ENCODE peak calls at places on chromosomes 2 and 18, in five cellular contexts. One of them, this sample, is unnamed.

GRCh38 chr2:12928706-12929291 is 212.1 kb downstream of the TRIB2 start:
- DNase-seq in HFFc6: peak; percentile 28
- DNase-seq in neural progenitor cell: peak; percentile 38
- DNase-seq in AG09319: no peak
- DNase-seq in CD4-positive, alpha-beta T cell: no peak
- DNase-seq in this sample: no peak

GRCh38 chr18:57959278-57959677 is 84.7 kb upstream of the NEDD4L start:
- DNase-seq in CD4-positive, alpha-beta T cell: no peak
- DNase-seq in HFFc6: peak; percentile 53
- DNase-seq in neural progenitor cell: peak; percentile 57
- DNase-seq in AG09319: peak; percentile 10
- DNase-seq in this sample: peak; percentile 43

GRCh38 chr2:105114551-105114950 is 76.7 kb downstream of the MRPS9 start:
- DNase-seq in HFFc6: peak; percentile 65
- DNase-seq in AG09319: peak; percentile 48
- DNase-seq in CD4-positive, alpha-beta T cell: no peak
- DNase-seq in neural progenitor cell: peak; percentile 74
- DNase-seq in this sample: peak; percentile 75

GRCh38 chr2:164073053-164073757 is 337.4 kb upstream of the FIGN start:
- DNase-seq in CD4-positive, alpha-beta T cell: no peak
- DNase-seq in HFFc6: no peak
- DNase-seq in AG09319: no peak
- DNase-seq in neural progenitor cell: no peak
- DNase-seq in this sample: no peak

GRCh38 chr2:174963437-174964400 is 41.5 kb downstream of the CHN1 start:
- DNase-seq in CD4-positive, alpha-beta T cell: no peak
- DNase-seq in AG09319: no peak
- DNase-seq in neural progenitor cell: no peak
- DNase-seq in HFFc6: no peak
- DNase-seq in this sample: no peak

GRCh38 chr18:68549257-68549871 is 165.5 kb downstream of the TMX3 start:
- DNase-seq in AG09319: peak; percentile 52
- DNase-seq in CD4-positive, alpha-beta T cell: no peak
- DNase-seq in neural progenitor cell: no peak
- DNase-seq in HFFc6: peak; percentile 67
- DNase-seq in this sample: no peak

GRCh38 chr2:112829247-112829646 is 7.3 kb downstream of the IL1B start:
- DNase-seq in HFFc6: no peak
- DNase-seq in neural progenitor cell: no peak
- DNase-seq in AG09319: no peak
- DNase-seq in CD4-positive, alpha-beta T cell: no peak
- DNase-seq in this sample: no peak

GRCh38 chr18:44682181-44682870 is 1.6 kb downstream of the SETBP1 start:
- DNase-seq in neural progenitor cell: peak; percentile 61
- DNase-seq in AG09319: no peak
- DNase-seq in CD4-positive, alpha-beta T cell: no peak
- DNase-seq in HFFc6: no peak
- DNase-seq in this sample: peak; percentile 47

GRCh38 chr18:56716692-56717146 is 65.6 kb downstream of the WDR7 start:
- DNase-seq in AG09319: no peak
- DNase-seq in neural progenitor cell: no peak
- DNase-seq in HFFc6: no peak
- DNase-seq in CD4-positive, alpha-beta T cell: no peak
- DNase-seq in this sample: peak; percentile 24

GRCh38 chr2:237474511-237474911 is 12.5 kb upstream of the MLPH start:
- DNase-seq in HFFc6: no peak
- DNase-seq in AG09319: no peak
- DNase-seq in CD4-positive, alpha-beta T cell: no peak
- DNase-seq in neural progenitor cell: no peak
- DNase-seq in this sample: no peak

GRCh38 chr2:156458229-156458584 is 22.0 kb downstream of the GPD2 start:
- DNase-seq in CD4-positive, alpha-beta T cell: no peak
- DNase-seq in AG09319: no peak
- DNase-seq in HFFc6: no peak
- DNase-seq in neural progenitor cell: no peak
- DNase-seq in this sample: no peak

GRCh38 chr2:86157009-86157556 is 38.2 kb downstream of the IMMT start:
- DNase-seq in AG09319: no peak
- DNase-seq in HFFc6: no peak
- DNase-seq in neural progenitor cell: no peak
- DNase-seq in CD4-positive, alpha-beta T cell: no peak
- DNase-seq in this sample: no peak

GRCh38 chr2:26591619-26592505 is 49.3 kb downstream of the CIB4 start:
- DNase-seq in HFFc6: no peak
- DNase-seq in neural progenitor cell: no peak
- DNase-seq in CD4-positive, alpha-beta T cell: no peak
- DNase-seq in AG09319: no peak
- DNase-seq in this sample: no peak

GRCh38 chr2:142165790-142166189 is 35.0 kb upstream of the LRP1B start:
- DNase-seq in AG09319: no peak
- DNase-seq in CD4-positive, alpha-beta T cell: no peak
- DNase-seq in neural progenitor cell: peak; percentile 48
- DNase-seq in HFFc6: peak; percentile 6
- DNase-seq in this sample: peak; percentile 30

GRCh38 chr2:74020717-74021406 is 36.2 kb downstream of the TET3 start:
- DNase-seq in AG09319: no peak
- DNase-seq in CD4-positive, alpha-beta T cell: no peak
- DNase-seq in HFFc6: no peak
- DNase-seq in neural progenitor cell: no peak
- DNase-seq in this sample: no peak

GRCh38 chr2:64454316-64455030 is 511 bp downstream of the LGALSL start:
- DNase-seq in HFFc6: peak; percentile 3
- DNase-seq in AG09319: no peak
- DNase-seq in neural progenitor cell: peak; percentile 83
- DNase-seq in CD4-positive, alpha-beta T cell: peak; percentile 18
- DNase-seq in this sample: peak; percentile 86

DNA sequence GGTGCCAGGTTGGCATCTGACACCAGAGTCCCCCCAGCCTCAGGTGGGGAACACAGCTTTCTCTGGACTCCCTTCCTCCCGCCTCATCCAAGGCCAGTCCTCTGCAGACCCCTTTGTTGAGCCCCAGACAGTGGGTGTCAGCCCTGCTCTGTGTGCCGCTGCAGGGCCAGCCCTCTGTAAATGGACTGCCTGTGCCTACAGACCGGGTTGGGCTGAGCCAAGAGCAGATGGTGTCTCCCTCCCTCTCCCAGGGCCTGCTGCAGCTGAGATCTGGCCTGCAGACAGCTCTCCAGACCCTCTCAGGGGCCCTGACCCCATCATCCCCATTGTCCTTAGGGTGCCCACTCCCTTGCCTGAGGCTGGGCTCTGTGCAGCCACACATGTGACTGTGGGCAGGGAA is 160.8 kb downstream of the KLHL29 start:
- DNase-seq in neural progenitor cell: no peak
- DNase-seq in AG09319: no peak
- DNase-seq in CD4-positive, alpha-beta T cell: no peak
- DNase-seq in HFFc6: no peak
- DNase-seq in this sample: no peak
- TF ChIP-seq CTCF in neural progenitor cell: no peak
- TF ChIP-seq CTCF in AG09319: no peak
- TF ChIP-seq CTCF in CD4-positive, alpha-beta T cell: no peak
- TF ChIP-seq CTCF in HFFc6: no peak
- TF ChIP-seq CTCF in this sample: no peak

DNA sequence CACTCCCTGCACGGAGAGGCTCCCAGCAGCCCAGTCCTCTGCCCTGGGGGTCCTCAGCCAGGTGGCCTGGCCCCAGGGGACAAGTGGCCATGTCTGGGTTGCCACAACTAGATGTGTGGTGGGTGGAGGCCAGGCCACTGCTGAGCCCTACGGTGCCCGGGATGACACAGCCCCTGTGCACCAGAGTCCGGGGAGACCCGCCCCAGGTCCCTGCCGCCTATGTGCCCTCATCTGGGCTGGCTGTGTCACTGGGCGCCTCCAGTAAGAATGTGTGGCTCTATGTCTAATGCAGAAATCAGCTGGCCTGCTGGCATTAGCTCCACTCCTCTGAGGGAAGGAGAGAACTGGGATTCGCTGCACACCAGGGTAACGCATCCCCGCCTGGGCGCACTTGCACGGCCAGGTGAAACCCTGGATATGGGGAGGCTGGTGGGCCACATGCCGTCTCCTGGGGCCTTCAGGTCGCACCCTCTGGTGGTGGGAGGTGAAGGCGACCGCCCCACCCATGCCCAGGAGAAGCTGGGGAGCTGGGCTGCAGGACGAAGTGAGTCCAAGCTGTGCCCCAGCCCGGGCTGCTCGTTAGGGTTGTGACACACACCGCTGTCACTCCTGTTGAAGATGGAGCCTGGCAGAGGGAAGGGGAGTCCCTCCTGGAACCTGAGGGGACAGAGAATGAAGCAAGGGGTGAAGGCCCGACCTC is 136.1 kb downstream of the PTGR3 start:
- DNase-seq in neural progenitor cell: no peak
- DNase-seq in AG09319: no peak
- DNase-seq in HFFc6: no peak
- DNase-seq in CD4-positive, alpha-beta T cell: no peak
- DNase-seq in this sample: no peak
- TF ChIP-seq CTCF in neural progenitor cell: no peak
- TF ChIP-seq CTCF in AG09319: no peak
- TF ChIP-seq CTCF in HFFc6: peak; percentile 10
- TF ChIP-seq CTCF in CD4-positive, alpha-beta T cell: no peak
- TF ChIP-seq CTCF in this sample: no peak

DNA sequence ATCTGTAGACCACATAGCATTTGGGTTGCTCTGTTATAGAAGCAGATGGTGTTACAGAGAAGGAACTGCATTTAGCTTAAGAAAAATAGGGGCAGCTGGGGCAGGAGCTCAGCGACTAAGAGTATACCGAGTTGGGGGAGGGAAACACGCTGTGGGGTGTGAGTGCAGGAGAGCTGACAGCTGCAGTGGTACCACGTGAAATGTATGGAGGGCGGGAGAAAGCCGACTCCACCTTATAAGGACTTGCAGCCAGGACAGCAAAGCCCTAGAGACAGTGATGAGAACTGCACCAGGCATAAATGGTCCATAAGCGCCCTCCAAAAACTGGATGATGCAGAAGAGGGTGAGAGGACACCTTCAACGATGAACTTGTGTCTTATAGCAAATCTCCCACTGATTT is 237.6 kb downstream of the PRKCE start:
- DNase-seq in CD4-positive, alpha-beta T cell: no peak
- DNase-seq in AG09319: no peak
- DNase-seq in HFFc6: no peak
- DNase-seq in neural progenitor cell: peak; percentile 33
- DNase-seq in this sample: peak; percentile 79
- TF ChIP-seq CTCF in CD4-positive, alpha-beta T cell: no peak
- TF ChIP-seq CTCF in AG09319: no peak
- TF ChIP-seq CTCF in HFFc6: no peak
- TF ChIP-seq CTCF in neural progenitor cell: peak; percentile 15
- TF ChIP-seq CTCF in this sample: peak; percentile 10

GRCh38 chr2:218264773-218265601 is 4.2 kb downstream of the GPBAR1 start:
- DNase-seq in CD4-positive, alpha-beta T cell: no peak
- DNase-seq in HFFc6: no peak
- DNase-seq in neural progenitor cell: no peak
- DNase-seq in AG09319: no peak
- DNase-seq in this sample: no peak

GRCh38 chr2:218262631-218263586 is 2.1 kb downstream of the GPBAR1 start:
- DNase-seq in AG09319: no peak
- DNase-seq in neural progenitor cell: no peak
- DNase-seq in HFFc6: no peak
- DNase-seq in CD4-positive, alpha-beta T cell: no peak
- DNase-seq in this sample: no peak

GRCh38 chr2:218265626-218266025 is 4.3 kb downstream of the AAMP start:
- DNase-seq in AG09319: no peak
- DNase-seq in HFFc6: no peak
- DNase-seq in neural progenitor cell: no peak
- DNase-seq in CD4-positive, alpha-beta T cell: no peak
- DNase-seq in this sample: no peak

GRCh38 chr2:218261424-218262273 is 834 bp downstream of the GPBAR1 start:
- DNase-seq in neural progenitor cell: peak; percentile 23
- DNase-seq in AG09319: no peak
- DNase-seq in CD4-positive, alpha-beta T cell: no peak
- DNase-seq in HFFc6: no peak
- DNase-seq in this sample: no peak

GRCh38 chr2:218263817-218264611 is 3.2 kb downstream of the GPBAR1 start:
- DNase-seq in neural progenitor cell: no peak
- DNase-seq in AG09319: no peak
- DNase-seq in HFFc6: no peak
- DNase-seq in CD4-positive, alpha-beta T cell: no peak
- DNase-seq in this sample: no peak
- TF ChIP-seq CTCF in neural progenitor cell: no peak
- TF ChIP-seq CTCF in AG09319: no peak
- TF ChIP-seq CTCF in HFFc6: no peak
- TF ChIP-seq CTCF in CD4-positive, alpha-beta T cell: no peak
- TF ChIP-seq CTCF in this sample: no peak

GRCh38 chr18:49170925-49171509 is 220.3 kb upstream of the SMAD7 start:
- DNase-seq in neural progenitor cell: no peak
- DNase-seq in CD4-positive, alpha-beta T cell: no peak
- DNase-seq in HFFc6: no peak
- DNase-seq in AG09319: no peak
- DNase-seq in this sample: no peak

GRCh38 chr18:49168281-49168680 is 217.5 kb upstream of the SMAD7 start:
- DNase-seq in CD4-positive, alpha-beta T cell: no peak
- DNase-seq in HFFc6: no peak
- DNase-seq in neural progenitor cell: no peak
- DNase-seq in AG09319: no peak
- DNase-seq in this sample: no peak

GRCh38 chr18:49170145-49170544 is 219.4 kb upstream of the SMAD7 start:
- DNase-seq in neural progenitor cell: no peak
- DNase-seq in HFFc6: no peak
- DNase-seq in CD4-positive, alpha-beta T cell: no peak
- DNase-seq in AG09319: no peak
- DNase-seq in this sample: no peak

GRCh38 chr18:49167084-49167483 is 216.3 kb upstream of the SMAD7 start:
- DNase-seq in CD4-positive, alpha-beta T cell: no peak
- DNase-seq in HFFc6: no peak
- DNase-seq in AG09319: no peak
- DNase-seq in neural progenitor cell: no peak
- DNase-seq in this sample: no peak

GRCh38 chr18:49168970-49169619 is 218.3 kb upstream of the SMAD7 start:
- DNase-seq in HFFc6: no peak
- DNase-seq in CD4-positive, alpha-beta T cell: peak; percentile 3
- DNase-seq in AG09319: no peak
- DNase-seq in neural progenitor cell: no peak
- DNase-seq in this sample: no peak
- TF ChIP-seq CTCF in HFFc6: no peak
- TF ChIP-seq CTCF in CD4-positive, alpha-beta T cell: no peak
- TF ChIP-seq CTCF in AG09319: no peak
- TF ChIP-seq CTCF in neural progenitor cell: no peak
- TF ChIP-seq CTCF in this sample: peak; percentile 32

GRCh38 chr2:178069551-178069950 is 3.0 kb downstream of the PDE11A start:
- DNase-seq in AG09319: no peak
- DNase-seq in neural progenitor cell: no peak
- DNase-seq in CD4-positive, alpha-beta T cell: no peak
- DNase-seq in HFFc6: peak; percentile 25
- DNase-seq in this sample: no peak
- TF ChIP-seq CTCF in AG09319: no peak
- TF ChIP-seq CTCF in neural progenitor cell: peak; percentile 11
- TF ChIP-seq CTCF in CD4-positive, alpha-beta T cell: no peak
- TF ChIP-seq CTCF in HFFc6: no peak
- TF ChIP-seq CTCF in this sample: no peak

This sample was measured in GM13976.